ENCODE peak calls at places on chromosomes 6 and 20, in seven cellular contexts. W is neural progenitor cell, C is heart left ventricle, O is IMR-90, Q is endodermal cell, K is AG04450, V is suprapubic skin. E is an unnamed sample.
A peak's percentile ranks its signal among the peaks of the same experiment; 100 is the strongest.

GRCh38 chr6:152750694-152751093 is at the start of gene VIP:
- DNase-seq in K (no peak), V (no peak), C (no peak), W (peak; percentile 82), Q (peak; percentile 84), O (peak; percentile 42), E (no peak)

GRCh38 chr6:111663232-111663631 is 57.6 kb upstream of the TRAF3IP2 start:
- DNase-seq in K (no peak), O (no peak), C (no peak), V (no peak), W (peak; percentile 33), Q (peak; percentile 75), E (no peak)

GRCh38 chr20:48538058-48538825 is 289.6 kb downstream of the PREX1 start:
- DNase-seq in W (peak; percentile 48), C (no peak), V (no peak), O (peak; percentile 52), Q (peak; percentile 58), K (no peak), E (peak; percentile 73)

GRCh38 chr6:115882771-115883170 is 177.9 kb downstream of the FRK start:
- DNase-seq in W (no peak), K (no peak), V (no peak), Q (no peak), O (no peak), C (no peak), E (peak; percentile 26)

GRCh38 chr6:43258807-43259686 is 15.8 kb downstream of the TTBK1 start:
- DNase-seq in Q (peak; percentile 38), C (no peak), V (no peak), W (no peak), K (no peak), O (no peak), E (no peak)

GRCh38 chr6:142569676-142570075 is 267.9 kb downstream of the ADGRG6 start:
- DNase-seq in C (no peak), Q (peak; percentile 50), K (no peak), O (no peak), V (no peak), W (no peak), E (peak; percentile 18)

GRCh38 chr6:137234505-137234863 is 15.3 kb upstream of the IFNGR1 start:
- DNase-seq in C (no peak), O (no peak), W (no peak), V (no peak), K (no peak), Q (no peak), E (peak; percentile 58)

GRCh38 chr6:132100388-132100990 is 149.3 kb upstream of the CCN2 start:
- DNase-seq in C (no peak), W (no peak), K (no peak), V (no peak), O (no peak), Q (no peak), E (no peak)

GRCh38 chr20:31517373-31517772 is 3.1 kb downstream of the HM13 start:
- DNase-seq in K (no peak), V (peak; percentile 83), C (no peak), O (peak; percentile 58), W (peak; percentile 49), Q (peak; percentile 89), E (peak; percentile 12)

GRCh38 chr20:4740774-4741431 is 19.2 kb downstream of the PRND start:
- DNase-seq in K (no peak), V (peak; percentile 71), C (no peak), W (peak; percentile 77), Q (peak; percentile 94), O (peak; percentile 38), E (no peak)

GRCh38 chr6:44388135-44388487 is 605 bp downstream of the CDC5L start:
- DNase-seq in W (no peak), V (no peak), Q (no peak), C (no peak), O (no peak), K (no peak), E (no peak)

GRCh38 chr6:137734005-137734874 is 132.8 kb upstream of the TNFAIP3 start:
- DNase-seq in V (no peak), W (no peak), Q (no peak), O (no peak), K (no peak), C (no peak), E (no peak)

GRCh38 chr6:11318835-11319813 is 86.7 kb upstream of the NEDD9 start:
- DNase-seq in K (no peak), V (no peak), W (no peak), O (no peak), Q (no peak), C (no peak), E (no peak)

GRCh38 chr6:145532361-145532760 is 203.0 kb downstream of the EPM2A start:
- DNase-seq in C (no peak), W (no peak), V (no peak), O (no peak), Q (peak; percentile 86), K (no peak), E (no peak)

GRCh38 chr20:10641467-10641866 is 32.3 kb downstream of the JAG1 start:
- DNase-seq in Q (no peak), O (no peak), C (no peak), K (no peak), V (no peak), W (no peak), E (no peak)

GRCh38 chr6:158003910-158004695 is 22.4 kb downstream of the SYNJ2 start:
- DNase-seq in K (no peak), W (no peak), V (no peak), O (no peak), C (no peak), Q (peak; percentile 41), E (no peak)

GRCh38 chr6:158852312-158853071 is 33.3 kb upstream of the EZR start:
- DNase-seq in V (no peak), Q (no peak), C (no peak), K (no peak), W (no peak), O (no peak), E (no peak)

GRCh38 chr6:5998741-5999687 is 7.7 kb downstream of the NRN1 start:
- DNase-seq in W (peak; percentile 75), V (no peak), O (no peak), Q (peak; percentile 89), K (no peak), C (peak; percentile 60), E (no peak)

GRCh38 chr6:126919947-126920346 is 198.5 kb upstream of the RSPO3 start:
- DNase-seq in Q (no peak), K (peak; percentile 90), C (no peak), V (no peak), W (no peak), O (peak; percentile 99), E (peak; percentile 16)

GRCh38 chr6:31922942-31923341 is 4.6 kb upstream of the C2 start:
- DNase-seq in C (no peak), Q (peak; percentile 80), K (no peak), V (no peak), O (no peak), W (peak; percentile 39), E (no peak)

GRCh38 chr20:38629979-38630378 is 28.4 kb downstream of the ARHGAP40 start:
- DNase-seq in V (no peak), O (no peak), C (no peak), W (no peak), Q (no peak), K (no peak), E (no peak)

GRCh38 chr6:70166088-70166958 is 136.6 kb downstream of the COL9A1 start:
- DNase-seq in V (no peak), O (peak; percentile 15), C (peak; percentile 19), Q (peak; percentile 83), K (peak; percentile 1), W (peak; percentile 77), E (no peak)

DNA sequence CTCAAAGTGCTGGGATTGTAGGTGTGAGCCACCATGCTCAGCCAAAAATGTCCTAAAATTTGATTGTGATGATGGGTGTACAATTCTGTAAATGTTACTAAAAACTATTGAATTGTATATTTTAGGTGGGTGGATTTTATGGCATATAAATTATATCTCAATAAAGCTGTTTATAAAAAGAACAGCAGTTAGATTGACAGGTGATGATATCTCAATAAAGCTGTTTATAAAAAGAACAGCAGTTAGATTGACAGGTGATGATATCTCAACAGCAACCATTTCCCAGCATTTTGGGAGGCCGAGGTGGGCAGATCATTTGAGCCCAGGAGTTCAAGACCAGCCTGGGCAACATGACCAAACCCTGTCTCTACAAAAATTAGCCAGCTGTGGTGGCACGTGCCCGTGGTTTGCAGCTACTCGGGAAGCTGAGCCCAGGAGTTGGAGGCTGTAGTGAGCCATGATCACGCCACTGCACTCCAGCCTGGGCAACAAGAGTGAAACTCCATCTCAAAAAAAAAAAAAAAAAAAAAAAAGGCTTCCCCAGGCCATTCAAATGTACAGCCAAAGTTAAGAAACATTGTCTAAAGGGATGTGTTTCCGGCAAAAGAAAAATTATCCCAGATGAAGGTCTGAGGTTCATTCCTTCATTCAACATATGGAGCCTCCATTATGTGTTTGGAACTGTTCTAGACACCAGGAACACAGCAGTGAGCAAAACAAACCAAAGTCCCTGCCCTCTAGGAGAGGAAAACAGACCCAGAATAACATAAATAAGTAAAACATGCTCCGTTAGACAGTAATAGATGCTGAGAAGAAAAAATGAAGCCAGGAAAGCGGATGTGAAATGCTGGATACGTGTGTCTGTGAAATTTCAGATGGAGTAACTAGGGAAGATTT is 1.7 kb upstream of the RBCK1 start:
- DNase-seq in C (no peak), Q (no peak), W (no peak), O (no peak), K (no peak), V (no peak), E (no peak)
- H3K27ac ChIP-seq in C (no peak overlapping the region), Q (no peak overlapping the region), W (no peak overlapping the region), O (no peak overlapping the region), K (no peak overlapping the region), V (no peak overlapping the region), E (peak overlapping the region; percentile 100)

GRCh38 chr6:105767541-105767940 is 318.6 kb upstream of the PRDM1 start:
- DNase-seq in V (no peak), O (no peak), Q (no peak), W (no peak), K (no peak), C (no peak), E (no peak)
- H3K27ac ChIP-seq in V (no peak overlapping the region), O (no peak overlapping the region), Q (no peak overlapping the region), W (no peak overlapping the region), K (no peak overlapping the region), C (no peak overlapping the region), E (peak overlapping the region; percentile 9)

GRCh38 chr6:108120311-108120710 is 45.5 kb upstream of the NR2E1 start:
- DNase-seq in V (no peak), W (peak; percentile 69), Q (peak; percentile 70), C (no peak), K (no peak), O (no peak), E (no peak)

GRCh38 chr6:108118791-108119211 is 44.3 kb upstream of the OSTM1 start:
- DNase-seq in Q (peak; percentile 69), O (no peak), W (peak; percentile 64), C (no peak), V (no peak), K (no peak), E (no peak)

GRCh38 chr6:108117427-108118358 is 43.2 kb upstream of the OSTM1 start:
- DNase-seq in W (peak; percentile 63), C (peak; percentile 46), O (peak; percentile 21), K (no peak), V (no peak), Q (peak; percentile 81), E (no peak)

GRCh38 chr6:108118359-108118724 is 43.8 kb upstream of the OSTM1 start:
- DNase-seq in K (no peak), Q (no peak), O (no peak), C (no peak), W (peak; percentile 33), V (no peak), E (no peak)

GRCh38 chr6:108119212-108120141 is 44.9 kb upstream of the OSTM1 start:
- DNase-seq in V (no peak), C (no peak), W (peak; percentile 74), K (no peak), Q (peak; percentile 77), O (no peak), E (no peak)
- H3K27ac ChIP-seq in V (no peak overlapping the region), C (no peak overlapping the region), W (no peak overlapping the region), K (no peak overlapping the region), Q (no peak overlapping the region), O (no peak overlapping the region), E (no peak overlapping the region)

GRCh38 chr6:33317418-33317667 is 201 bp downstream of the ZBTB22 start:
- DNase-seq in V (no peak), Q (no peak), C (peak; percentile 74), O (no peak), K (no peak), W (no peak), E (no peak)
- H3K27ac ChIP-seq in V (peak overlapping the region; percentile 74), Q (no peak overlapping the region), C (peak overlapping the region; percentile 88), O (no peak overlapping the region), K (no peak overlapping the region), W (peak overlapping the region; percentile 65), E (peak overlapping the region; percentile 75)

E was measured in epithelial cell of prostate.